ENCODE peak calls at places on chromosomes 4 and X, in five cellular contexts. I, P, Y, H and Q are unnamed samples.

GRCh38 chr4:47786958-47787370 is 50.9 kb downstream of the CORIN start:
- DNase-seq in P (no peak), H (no peak), Y (no peak), I (no peak), Q (no peak)

GRCh38 chrX:24498975-24499374 is 33.9 kb downstream of the PDK3 start:
- DNase-seq in H (no peak), I (no peak), Y (no peak), P (peak; percentile 34), Q (no peak)

GRCh38 chr4:76194325-76194724 is 19.3 kb downstream of the SCARB2 start:
- DNase-seq in I (no peak), P (no peak), H (peak; percentile 50), Y (no peak), Q (no peak)

GRCh38 chrX:11836284-11836683 is 78.2 kb downstream of the MSL3 start:
- DNase-seq in I (no peak), P (no peak), H (no peak), Y (no peak), Q (no peak)

GRCh38 chr4:70863099-70863790 is 23.6 kb upstream of the GRSF1 start:
- DNase-seq in P (no peak), I (no peak), H (no peak), Y (no peak), Q (no peak)

GRCh38 chr4:100981447-100982204 is 365.7 kb downstream of the PPP3CA start:
- DNase-seq in I (no peak), H (no peak), P (no peak), Y (no peak), Q (no peak)

GRCh38 chrX:17552251-17552650 is 177.3 kb downstream of the NHS start:
- DNase-seq in Y (no peak), I (no peak), P (no peak), H (no peak), Q (no peak)

GRCh38 chr4:118772149-118773081 is 63.5 kb downstream of the SEC24D start:
- DNase-seq in I (no peak), H (no peak), P (peak; percentile 2), Y (no peak), Q (peak; percentile 3)

GRCh38 chr4:18917689-18918088 is 896.1 kb upstream of the LCORL start:
- DNase-seq in H (no peak), I (no peak), P (no peak), Y (no peak), Q (no peak)

GRCh38 chr4:27701563-27701962 is 840.9 kb downstream of the STIM2 start:
- DNase-seq in H (no peak), Y (no peak), P (no peak), I (no peak), Q (no peak)

GRCh38 chr4:94758141-94758699 is 465 bp downstream of the BMPR1B start:
- DNase-seq in Y (no peak), P (no peak), I (peak; percentile 74), H (peak; percentile 56), Q (no peak)

GRCh38 chrX:130299279-130300009 is 30.7 kb upstream of the ZNF280C start:
- DNase-seq in H (peak; percentile 18), Y (no peak), I (no peak), P (no peak), Q (peak; percentile 77)

GRCh38 chrX:104419211-104419610 is 146.8 kb upstream of the IL1RAPL2 start:
- DNase-seq in Y (no peak), H (no peak), P (no peak), I (no peak), Q (no peak)

GRCh38 chr4:82090717-82091116 is 283.1 kb downstream of the HNRNPD start:
- DNase-seq in Y (no peak), I (no peak), P (no peak), H (no peak), Q (no peak)

GRCh38 chr4:145887241-145887964 is 51.2 kb downstream of the ZNF827 start:
- DNase-seq in I (no peak), H (no peak), P (no peak), Y (no peak), Q (no peak)

GRCh38 chr4:128811571-128812359 is 2.3 kb downstream of the JADE1 start:
- DNase-seq in P (peak; percentile 79), Y (peak; percentile 67), I (peak; percentile 90), H (peak; percentile 92), Q (peak; percentile 68)

GRCh38 chr4:73608677-73609594 is 11.3 kb downstream of the RASSF6 start:
- DNase-seq in P (no peak), I (no peak), H (no peak), Y (no peak), Q (peak; percentile 52)

GRCh38 chr4:1564535-1565375 is 119.4 kb downstream of the FAM53A start:
- DNase-seq in I (no peak), Y (no peak), P (no peak), H (no peak), Q (no peak)

GRCh38 chr4:106021737-106022410 is 126.6 kb downstream of the NPNT start:
- DNase-seq in P (no peak), Y (no peak), I (no peak), H (no peak), Q (no peak)

GRCh38 chr4:184329235-184330007 is 111.7 kb upstream of the ENPP6 start:
- DNase-seq in H (peak; percentile 27), P (no peak), Y (peak; percentile 23), I (no peak), Q (no peak)

GRCh38 chr4:14562901-14563300 is 439.4 kb upstream of the CPEB2 start:
- DNase-seq in Y (no peak), H (no peak), P (no peak), I (no peak), Q (no peak)

GRCh38 chrX:149512225-149512885 is 7.2 kb upstream of the IDS start:
- DNase-seq in Y (peak; percentile 40), P (peak; percentile 52), H (peak; percentile 54), I (peak; percentile 48), Q (peak; percentile 15)

GRCh38 chr4:156901871-156902270 is 69.7 kb downstream of the PDGFC start:
- DNase-seq in I (no peak), P (no peak), Y (no peak), H (no peak), Q (no peak)

GRCh38 chr4:38512840-38513239 is 151.2 kb upstream of the KLF3 start:
- DNase-seq in I (no peak), H (no peak), P (no peak), Y (no peak), Q (no peak)

GRCh38 chrX:81489987-81490386 is 288.1 kb downstream of the SH3BGRL start:
- DNase-seq in H (no peak), I (no peak), Y (no peak), P (no peak), Q (no peak)

GRCh38 chr4:120218981-120219380 is 152.3 kb upstream of the MAD2L1 start:
- DNase-seq in I (no peak), P (no peak), Y (no peak), H (no peak), Q (no peak)

GRCh38 chr4:61200991-61201526 is 933 bp downstream of the ADGRL3 start:
- DNase-seq in I (peak; percentile 36), Y (peak; percentile 76), P (no peak), H (peak; percentile 49), Q (no peak)

GRCh38 chr4:138235419-138235952 is 6.7 kb downstream of the SLC7A11 start:
- DNase-seq in P (no peak), H (no peak), I (no peak), Y (no peak), Q (no peak)

GRCh38 chrX:23383411-23383810 is 48.8 kb downstream of the PTCHD1 start:
- DNase-seq in P (no peak), I (no peak), H (no peak), Y (no peak), Q (no peak)

GRCh38 chr4:187504974-187505797 is 490.4 kb upstream of the ZFP42 start:
- DNase-seq in Y (no peak), I (no peak), P (no peak), H (peak; percentile 31), Q (no peak)

GRCh38 chrX:111352424-111352823 is 59.6 kb downstream of the DCX start:
- DNase-seq in Y (no peak), P (no peak), H (peak; percentile 22), I (no peak), Q (peak; percentile 71)

GRCh38 chr4:174763454-174764104 is 65.5 kb downstream of the GLRA3 start:
- DNase-seq in I (no peak), P (no peak), Y (no peak), H (no peak), Q (no peak)

GRCh38 chr4:16056681-16057400 is 27.0 kb downstream of the PROM1 start:
- DNase-seq in I (no peak), P (no peak), H (no peak), Y (peak; percentile 3), Q (peak; percentile 12)

GRCh38 chr4:182083681-182084410 is 159.4 kb upstream of the TENM3 start:
- DNase-seq in I (no peak), H (no peak), Y (no peak), P (no peak), Q (no peak)

GRCh38 chr4:158193171-158193749 is 17.0 kb upstream of the TMEM144 start:
- DNase-seq in P (no peak), I (no peak), Y (no peak), H (no peak), Q (peak; percentile 11)

GRCh38 chrX:151984328-151984727 is 9.9 kb upstream of the GABRE start:
- DNase-seq in I (no peak), Y (no peak), P (no peak), H (no peak), Q (no peak)

GRCh38 chrX:2710496-2710895 is 19.4 kb downstream of the CD99 start:
- DNase-seq in P (no peak), H (no peak), I (no peak), Y (no peak), Q (no peak)

GRCh38 chr4:104487105-104487504 is 7.6 kb downstream of the CXXC4 start:
- DNase-seq in Y (no peak), P (no peak), H (peak; percentile 20), I (no peak), Q (no peak)

GRCh38 chr4:113355550-113356371 is 306.3 kb downstream of the ANK2 start:
- DNase-seq in P (peak; percentile 62), I (no peak), Y (no peak), H (no peak), Q (no peak)